ENCODE peak calls at places on chromosomes 13 and 19, in ten cellular contexts. G is tibial nerve, M is mammary epithelial cell, L is psoas muscle, N is suprapubic skin, J is HCT116, X is lower lobe of right lung, V is breast epithelium, I is heart right ventricle, H is colonic mucosa. D is an unnamed sample.

GRCh38 chr13:81990652-81991051 is 1649.7 kb upstream of the SPRY2 start:
- DNase-seq in X (no peak), N (no peak), G (no peak), M (no peak), V (no peak), J (no peak), L (no peak), H (no peak), I (no peak), D (no peak)

GRCh38 chr13:35789335-35790166 is 313.1 kb upstream of the MAB21L1 start:
- DNase-seq in V (no peak), N (no peak), I (no peak), X (no peak), J (peak; percentile 7), M (peak; percentile 19), H (no peak), L (no peak), G (no peak), D (peak; percentile 39)

GRCh38 chr19:40612831-40613668 is 11.9 kb downstream of the LTBP4 start:
- DNase-seq in M (no peak), N (peak; percentile 88), L (peak; percentile 74), G (peak; percentile 57), H (peak; percentile 81), X (peak; percentile 85), J (no peak), I (no peak), V (no peak), D (peak; percentile 63)

GRCh38 chr13:53143757-53144320 is 115.2 kb downstream of the OLFM4 start:
- DNase-seq in N (no peak), V (no peak), J (no peak), L (no peak), I (no peak), M (no peak), H (no peak), X (no peak), G (no peak), D (no peak)

GRCh38 chr13:44818428-44818827 is 170.8 kb downstream of the NUFIP1 start:
- DNase-seq in J (peak; percentile 41), G (no peak), M (peak; percentile 16), L (no peak), X (no peak), I (no peak), H (no peak), V (no peak), N (no peak), D (no peak)

GRCh38 chr19:1911995-1912394 is 6.8 kb downstream of the ADAT3 start:
- DNase-seq in I (no peak), N (no peak), X (no peak), J (no peak), L (no peak), V (no peak), G (no peak), H (peak; percentile 93), M (no peak), D (no peak)

GRCh38 chr19:27974082-27974513 is 1238.9 kb downstream of the UQCRFS1 start:
- DNase-seq in M (no peak), I (no peak), G (no peak), N (no peak), L (no peak), J (no peak), X (no peak), H (peak; percentile 24), V (no peak), D (no peak)

GRCh38 chr13:40127476-40127875 is 472.0 kb downstream of the COG6 start:
- DNase-seq in M (no peak), V (no peak), I (no peak), L (no peak), H (no peak), N (no peak), J (no peak), X (no peak), G (no peak), D (no peak)

GRCh38 chr19:2456301-2456570 is 523 bp downstream of the LMNB2 start:
- DNase-seq in V (no peak), G (no peak), H (no peak), I (no peak), N (no peak), M (no peak), X (no peak), J (no peak), L (no peak), D (no peak)

GRCh38 chr13:30861163-30861562 is 44.9 kb upstream of the MEDAG start:
- DNase-seq in N (no peak), V (no peak), I (no peak), X (no peak), L (no peak), H (no peak), M (no peak), G (no peak), J (no peak), D (no peak)

GRCh38 chr19:27652281-27652680 is 1560.7 kb downstream of the UQCRFS1 start:
- DNase-seq in G (no peak), L (no peak), N (peak; percentile 17), J (no peak), V (no peak), H (no peak), M (no peak), I (no peak), X (no peak), D (no peak)

GRCh38 chr13:95140502-95140901 is 160.7 kb downstream of the ABCC4 start:
- DNase-seq in G (no peak), M (no peak), X (no peak), N (no peak), L (no peak), H (no peak), V (no peak), I (no peak), J (no peak), D (no peak)

GRCh38 chr13:96075953-96076543 is 13.9 kb upstream of the HS6ST3 start:
- DNase-seq in G (no peak), N (no peak), M (no peak), L (no peak), J (no peak), H (no peak), X (no peak), I (no peak), V (no peak), D (no peak)

GRCh38 chr19:48632692-48633147 is 4.5 kb downstream of the DBP start:
- DNase-seq in L (no peak), V (no peak), G (no peak), I (no peak), X (no peak), H (no peak), M (peak; percentile 86), J (no peak), N (no peak), D (peak; percentile 76)

GRCh38 chr13:36685912-36686311 is 12.1 kb downstream of the SERTM1 start:
- DNase-seq in N (no peak), X (no peak), M (peak; percentile 47), G (no peak), V (no peak), H (no peak), J (no peak), I (no peak), L (no peak), D (peak; percentile 25)

GRCh38 chr13:50617134-50617721 is 226.3 kb downstream of the DLEU7 start:
- DNase-seq in I (no peak), H (peak; percentile 22), J (peak; percentile 29), G (no peak), X (no peak), M (peak; percentile 90), L (no peak), V (no peak), N (no peak), D (peak; percentile 70)

DNA sequence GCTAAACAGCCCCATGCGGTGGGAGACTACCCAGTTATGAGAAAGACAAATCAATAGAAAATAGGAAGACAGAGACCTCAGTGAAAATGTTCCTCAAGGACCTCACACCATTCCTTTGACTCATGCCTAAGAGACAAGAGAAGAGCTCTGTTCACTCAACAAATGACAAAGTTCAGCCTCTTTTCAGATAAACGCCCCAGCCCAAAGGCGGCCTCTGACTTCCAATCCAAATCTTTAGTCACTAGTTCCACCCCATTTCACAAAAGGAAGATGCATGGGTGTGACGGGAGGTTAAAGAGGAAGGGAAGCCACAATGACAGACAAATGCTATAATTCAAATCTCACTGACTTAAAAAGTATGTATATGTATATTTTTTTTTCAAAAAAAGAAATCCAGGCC is 8.1 kb downstream of the CARS2 start:
- DNase-seq in L (no peak), I (no peak), G (no peak), H (no peak), V (no peak), X (no peak), M (no peak), N (no peak), J (no peak), D (no peak)
- H3K27ac ChIP-seq in L (peak overlapping the region; percentile 41), I (no peak overlapping the region), G (no peak overlapping the region), H (no peak overlapping the region), V (no peak overlapping the region), X (peak overlapping the region; percentile 58), M (no peak overlapping the region), N (no peak overlapping the region), J (no peak overlapping the region), D (no peak overlapping the region)

DNA sequence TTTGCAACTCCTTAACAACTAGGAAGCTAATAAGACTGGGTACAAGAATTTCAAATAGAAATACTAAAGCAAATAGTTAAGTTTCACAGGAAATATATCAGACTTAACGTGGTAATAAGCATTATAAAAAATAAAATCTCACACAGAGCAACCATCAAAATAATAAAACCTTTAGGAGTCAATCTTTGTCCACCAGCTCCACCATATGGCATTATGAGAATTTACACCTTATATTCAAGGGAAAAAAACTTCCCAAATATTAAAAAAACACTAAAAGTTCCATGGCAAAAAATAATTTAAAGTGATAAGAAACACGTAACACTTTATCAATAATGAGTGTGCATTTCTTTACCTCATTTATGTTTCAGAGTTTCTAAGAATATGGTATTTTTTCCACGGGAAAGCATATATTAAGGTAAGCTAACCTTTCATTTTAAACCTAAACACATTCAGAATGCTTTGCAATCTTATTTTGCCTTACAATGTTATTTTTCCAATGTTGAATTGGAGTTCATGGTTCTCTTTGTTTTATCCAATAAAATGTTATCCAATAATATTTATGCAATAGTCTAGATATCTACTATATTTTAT is 423.2 kb upstream of the SGCG start:
- DNase-seq in N (no peak), G (no peak), M (no peak), J (no peak), X (no peak), V (no peak), L (no peak), I (no peak), H (no peak), D (no peak)
- TF ChIP-seq CTCF in N (no peak), G (peak; percentile 49), M (no peak), J (peak; percentile 34), X (peak; percentile 22), V (no peak), L (no peak), I (peak; percentile 57), H (no peak), D (peak; percentile 58)

GRCh38 chr13:32530841-32531253 is 7.7 kb downstream of the N4BP2L2 start:
- DNase-seq in G (no peak), H (peak; percentile 22), L (no peak), X (no peak), N (no peak), M (peak; percentile 21), I (peak; percentile 53), V (no peak), J (no peak), D (peak; percentile 6)
- H3K4me1 ChIP-seq in G (peaks cover 4% of the 10 kb centered on the region), H (peaks cover 12% of the 10 kb centered on the region), L (peaks cover 78% of the 10 kb centered on the region), X (peaks cover 64% of the 10 kb centered on the region), N (peaks cover 69% of the 10 kb centered on the region), M (no peaks in the 10 kb centered on the region), I (peaks cover 86% of the 10 kb centered on the region), V (no peaks in the 10 kb centered on the region), J (no peaks in the 10 kb centered on the region), D (peaks cover 5% of the 10 kb centered on the region)

DNA sequence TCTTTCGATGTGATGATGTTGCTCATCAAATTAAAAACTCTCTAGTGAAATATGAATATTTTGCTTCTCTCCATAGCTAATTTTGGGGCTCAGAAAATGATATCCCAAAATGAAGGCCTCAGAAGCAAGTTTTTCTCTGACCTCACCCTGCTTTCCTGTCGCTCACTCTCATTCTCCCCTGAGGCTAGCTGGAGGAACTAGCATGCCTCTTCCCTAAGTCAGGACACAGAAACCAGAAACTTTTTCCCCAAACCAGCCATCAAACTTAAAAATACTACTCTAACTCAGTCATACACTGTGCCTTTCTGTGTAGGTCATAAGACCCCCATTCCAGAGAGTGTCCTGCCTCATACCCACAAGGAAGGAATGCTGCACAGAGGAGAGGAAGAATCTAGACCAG is 329.6 kb downstream of the PCDH20 start:
- DNase-seq in G (no peak), H (no peak), I (no peak), N (no peak), X (no peak), J (no peak), V (no peak), L (no peak), M (no peak), D (no peak)
- H3K27ac ChIP-seq in G (no peak overlapping the region), H (no peak overlapping the region), I (no peak overlapping the region), N (no peak overlapping the region), X (no peak overlapping the region), J (no peak overlapping the region), V (no peak overlapping the region), L (no peak overlapping the region), M (no peak overlapping the region), D (no peak overlapping the region)

D was measured in foreskin keratinocyte.